ENCODE peak calls at places on chromosomes 4 and X, in five cellular contexts. L is ureter, Y is HTR-8/SVneo, G is NT2/D1, Q is NCI-H1092 treated with DMSO at 0.1 percent for 48 hours. W is an unnamed sample.

GRCh38 chr4:59855630-59856352 is 1344.3 kb upstream of the ADGRL3 start:
- DNase-seq in Y (no peak), G (no peak), Q (no peak), L (no peak), W (no peak)

GRCh38 chr4:103076777-103077347 is 301 bp upstream of the SLC9B2 start:
- DNase-seq in Y (no peak), G (no peak), Q (peak), L (no peak), W (no peak)

GRCh38 chr4:139454111-139454600 is at the start of gene RAB33B:
- DNase-seq in Q (peak), L (no peak), G (no peak), Y (peak), W (peak)

GRCh38 chr4:80840396-80840795 is 190.1 kb upstream of the BMP3 start:
- DNase-seq in Q (no peak), L (no peak), Y (no peak), G (no peak), W (no peak)

GRCh38 chr4:149296503-149296902 is 519.1 kb downstream of the IQCM start:
- DNase-seq in L (no peak), G (no peak), Q (no peak), Y (no peak), W (no peak)

GRCh38 chr4:1961563-1961962 is 47.2 kb downstream of the NELFA start:
- DNase-seq in G (no peak), Q (peak), Y (no peak), L (no peak), W (no peak)

GRCh38 chr4:20273793-20274192 is 22.1 kb downstream of the SLIT2 start:
- DNase-seq in Y (no peak), L (no peak), G (no peak), Q (no peak), W (no peak)

GRCh38 chr4:139606600-139607301 is 50.7 kb upstream of the SETD7 start:
- DNase-seq in Q (no peak), Y (no peak), G (no peak), L (no peak), W (no peak)

GRCh38 chr4:182555997-182556418 is 312.8 kb downstream of the TENM3 start:
- DNase-seq in L (no peak), Y (no peak), Q (peak), G (peak), W (peak)

GRCh38 chr4:52545099-52546069 is 113.7 kb downstream of the USP46 start:
- DNase-seq in Y (peak), L (peak), G (peak), Q (peak), W (peak)

GRCh38 chr4:168560835-168561210 is 64.0 kb downstream of the PALLD start:
- DNase-seq in G (no peak), Y (no peak), Q (peak), L (no peak), W (no peak)

GRCh38 chr4:106186201-106186600 is 129.8 kb downstream of the TBCK start:
- DNase-seq in Q (no peak), G (no peak), L (no peak), Y (no peak), W (no peak)

GRCh38 chr4:28565434-28565833 is 1704.8 kb downstream of the STIM2 start:
- DNase-seq in Y (no peak), G (no peak), Q (no peak), L (no peak), W (no peak)

GRCh38 chrX:21657318-21658151 is 595 bp downstream of the KLHL34 start:
- DNase-seq in Y (no peak), G (no peak), L (no peak), Q (no peak), W (no peak)

GRCh38 chr4:20487852-20488251 is 212.4 kb upstream of the PACRGL start:
- DNase-seq in G (no peak), L (no peak), Q (no peak), Y (no peak), W (no peak)

GRCh38 chrX:119672252-119672825 is 20.6 kb downstream of the SEPTIN6 start:
- DNase-seq in Q (peak), G (no peak), Y (no peak), L (no peak), W (no peak)

GRCh38 chrX:110284159-110284558 is 33.7 kb downstream of the AMMECR1 start:
- DNase-seq in G (peak), Y (peak), L (no peak), Q (no peak), W (peak)

GRCh38 chr4:48360285-48360965 is 19.1 kb downstream of the SLAIN2 start:
- DNase-seq in Y (peak), Q (no peak), L (no peak), G (no peak), W (peak)

GRCh38 chrX:73922856-73923429 is 359.9 kb downstream of the CHIC1 start:
- DNase-seq in G (no peak), Y (no peak), L (no peak), Q (no peak), W (no peak)

GRCh38 chr4:152974732-152975614 is 38.9 kb downstream of the FHDC1 start:
- DNase-seq in Q (no peak), Y (no peak), G (no peak), L (no peak), W (no peak)

GRCh38 chr4:111136438-111136837 is 513.6 kb upstream of the PITX2 start:
- DNase-seq in L (no peak), Y (no peak), Q (no peak), G (peak), W (peak)

GRCh38 chr4:92035666-92036065 is 268.1 kb upstream of the GRID2 start:
- DNase-seq in Y (no peak), L (no peak), Q (no peak), G (no peak), W (no peak)